ENCODE peak calls at places on chromosomes 7 and 10, in eight cellular contexts. U, C, P, V, M, R, G and L are unnamed samples.

GRCh38 chr10:50392426-50392825 is 141.1 kb upstream of the ASAH2 start:
- DNase-seq in V (no peak), G (no peak), C (no peak), M (no peak), P (no peak), R (no peak), U (peak; percentile 51), L (no peak)

GRCh38 chr7:31633894-31634494 is 53.0 kb upstream of the PPP1R17 start:
- DNase-seq in R (no peak), U (peak; percentile 69), C (no peak), M (peak; percentile 70), P (no peak), V (no peak), G (peak; percentile 20), L (no peak)

GRCh38 chr7:44959433-44959951 is 19.3 kb downstream of the MYO1G start:
- DNase-seq in V (peak; percentile 49), G (no peak), M (no peak), P (no peak), R (no peak), C (no peak), U (no peak), L (no peak)

GRCh38 chr7:139972000-139972399 is 90.8 kb downstream of the PARP12 start:
- DNase-seq in C (no peak), M (no peak), P (no peak), G (no peak), R (no peak), U (no peak), V (no peak), L (no peak)

GRCh38 chr7:66696774-66697191 is 43.8 kb upstream of the RABGEF1 start:
- DNase-seq in G (no peak), M (no peak), V (no peak), C (peak; percentile 35), P (no peak), R (no peak), U (no peak), L (no peak)

GRCh38 chr7:2709553-2710165 is 21.7 kb downstream of the AMZ1 start:
- DNase-seq in R (peak; percentile 65), U (peak; percentile 78), G (peak; percentile 57), C (peak; percentile 66), P (no peak), V (peak; percentile 47), M (peak; percentile 76), L (peak; percentile 93)

GRCh38 chr10:1420663-1421362 is 316.5 kb downstream of the ADARB2 start:
- DNase-seq in G (no peak), R (peak; percentile 46), P (no peak), M (peak; percentile 56), C (peak; percentile 43), V (no peak), U (peak; percentile 62), L (peak; percentile 76)

GRCh38 chr10:89129850-89130396 is 77.2 kb downstream of the CH25H start:
- DNase-seq in U (no peak), P (no peak), G (no peak), M (peak; percentile 22), V (no peak), R (peak; percentile 67), C (no peak), L (no peak)

GRCh38 chr7:39321245-39321644 is 245.0 kb upstream of the YAE1 start:
- DNase-seq in C (no peak), M (no peak), V (no peak), G (no peak), R (no peak), P (no peak), U (no peak), L (no peak)

GRCh38 chr10:86944907-86945306 is 12.5 kb downstream of the MMRN2 start:
- DNase-seq in G (no peak), U (peak; percentile 18), V (no peak), P (no peak), R (no peak), M (peak; percentile 12), C (no peak), L (no peak)

DNA sequence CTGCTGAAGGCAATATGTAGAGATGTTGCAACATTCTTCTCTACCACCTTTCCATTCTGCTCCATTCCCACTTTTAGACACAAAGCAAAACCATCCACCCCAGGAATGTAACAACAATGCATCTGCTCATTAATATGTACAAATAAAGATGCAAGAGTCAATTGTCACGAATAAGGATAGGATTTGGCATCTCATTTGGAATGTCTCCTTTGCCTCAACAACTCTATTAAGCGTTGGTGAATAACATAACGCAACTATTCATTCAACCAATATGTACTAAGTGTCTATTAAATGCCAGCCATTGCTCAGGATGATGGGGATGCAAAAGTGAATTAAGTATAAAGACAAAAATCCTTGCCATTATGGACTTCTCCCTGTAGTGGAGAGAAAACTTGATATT is 152.1 kb downstream of the JAZF1 start:
- DNase-seq in C (no peak), G (no peak), M (no peak), V (no peak), R (no peak), P (no peak), U (no peak), L (no peak)
- H3K4me3 ChIP-seq in C (no peak overlapping the region), G (no peak overlapping the region), M (no peak overlapping the region), V (no peak overlapping the region), R (no peak overlapping the region), P (no peak overlapping the region), U (no peak overlapping the region), L (no peak overlapping the region)

DNA sequence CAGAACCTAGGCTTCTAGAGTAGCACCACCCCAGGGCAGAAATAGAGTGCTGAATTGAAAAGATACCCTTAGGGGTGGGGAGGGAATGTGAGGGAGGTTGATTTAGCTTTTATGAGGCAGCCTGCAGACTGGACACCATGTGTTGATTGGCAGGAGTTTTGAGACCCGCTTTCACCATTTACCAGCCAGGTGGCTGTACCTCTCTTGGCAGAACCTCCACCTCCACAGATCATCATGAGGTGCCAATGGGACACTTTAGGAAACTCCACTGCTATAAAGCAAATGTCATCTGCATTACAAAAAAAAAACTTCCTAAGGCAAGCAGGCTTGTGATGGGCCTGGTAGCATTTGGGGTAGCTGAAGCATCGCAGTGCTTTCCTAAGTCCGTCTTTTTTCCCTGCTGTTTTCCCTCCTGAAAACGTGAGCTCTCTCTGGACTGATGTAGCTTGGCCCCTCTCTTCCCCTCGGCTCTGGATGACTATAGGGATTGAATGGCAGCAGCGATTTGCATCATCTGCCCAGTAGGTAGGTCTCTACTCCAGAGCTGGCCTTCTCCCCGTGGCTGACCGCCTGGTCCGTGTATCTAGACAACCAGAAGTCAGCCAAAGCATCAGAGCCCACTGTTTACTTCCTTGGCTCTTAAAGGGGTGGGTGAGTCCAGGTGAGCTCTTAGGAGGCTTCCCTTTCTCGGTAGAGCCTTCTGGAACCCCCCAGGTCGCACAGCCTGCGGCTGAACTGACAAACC is 1.3 kb downstream of the PCBD1 start:
- DNase-seq in G (no peak), R (no peak), V (no peak), M (no peak), U (no peak), P (no peak), C (no peak), L (no peak)
- H3K4me3 ChIP-seq in G (peak overlapping the region; percentile 83), R (peak overlapping the region; percentile 78), V (peak overlapping the region; percentile 96), M (peak overlapping the region; percentile 77), U (peak overlapping the region; percentile 84), P (peak overlapping the region; percentile 83), C (peak overlapping the region; percentile 79), L (peak overlapping the region; percentile 85)

GRCh38 chr10:70601775-70602174 is 766 bp downstream of the PRF1 start:
- DNase-seq in C (no peak), G (no peak), P (no peak), M (no peak), V (no peak), R (no peak), U (no peak), L (no peak)

GRCh38 chr10:70604106-70604505 is 1.6 kb upstream of the PRF1 start:
- DNase-seq in R (no peak), U (no peak), V (no peak), M (no peak), C (no peak), G (no peak), P (no peak), L (no peak)

GRCh38 chr10:70603439-70603778 is 868 bp upstream of the PRF1 start:
- DNase-seq in U (no peak), P (no peak), R (no peak), C (no peak), G (no peak), V (peak; percentile 29), M (no peak), L (no peak)

GRCh38 chr10:70600512-70601395 is 1.8 kb downstream of the PRF1 start:
- DNase-seq in R (no peak), M (no peak), U (no peak), P (no peak), G (no peak), V (no peak), C (no peak), L (no peak)

DNA sequence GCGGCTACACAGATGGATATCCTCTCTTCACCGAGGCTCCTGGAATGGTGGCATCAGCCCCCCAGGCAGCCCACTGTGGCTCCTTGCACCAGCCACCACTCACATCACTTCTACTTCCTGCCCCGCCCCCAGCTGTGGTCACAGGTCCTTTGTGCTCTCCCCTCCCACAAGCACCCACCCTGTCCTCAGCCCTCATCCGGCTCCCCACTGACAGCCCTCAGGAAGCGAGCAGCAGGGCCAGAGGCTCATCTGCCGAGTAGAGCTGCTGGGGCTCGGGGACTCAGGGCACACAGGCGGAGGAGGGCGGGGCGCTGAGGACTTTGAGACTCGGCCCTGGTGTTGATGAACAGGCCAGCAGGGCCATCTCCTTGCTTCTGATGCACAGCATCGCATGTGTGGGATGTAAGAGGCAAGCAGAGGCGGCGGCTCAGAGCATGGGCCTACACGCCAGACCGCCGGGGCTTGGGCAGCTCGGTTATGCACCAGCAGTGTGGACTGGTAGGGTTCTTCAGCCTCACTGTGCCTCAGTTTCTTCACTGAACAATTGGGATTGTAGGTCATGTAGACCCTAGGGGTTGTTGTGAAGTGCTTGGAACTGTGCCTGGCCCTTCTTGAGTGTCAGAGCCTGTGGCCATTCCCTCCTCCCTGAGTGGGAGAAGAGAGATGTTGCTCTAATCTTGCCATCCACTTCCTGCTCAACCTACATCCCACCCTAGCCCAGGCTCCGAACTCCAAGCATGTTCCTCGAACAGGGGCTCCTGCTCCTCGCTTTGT is at the start of gene PRF1:
- DNase-seq in P (no peak), U (no peak), C (peak; percentile 42), G (no peak), M (peak; percentile 40), V (peak; percentile 62), R (no peak), L (peak; percentile 46)
- H3K4me3 ChIP-seq in P (peak within 1 kb of the TSS; percentile 42), U (peak within 1 kb of the TSS; percentile 10), C (no peak within 1 kb of the TSS), G (no peak within 1 kb of the TSS), M (no peak within 1 kb of the TSS), V (peak within 1 kb of the TSS; percentile 58), R (peak within 1 kb of the TSS; percentile 30), L (peak within 1 kb of the TSS; percentile 30)

GRCh38 chr7:43870316-43870715 is 999 bp upstream of the MRPS24 start:
- DNase-seq in P (no peak), G (no peak), U (no peak), M (no peak), R (no peak), V (no peak), C (no peak), L (no peak)
- H3K4me3 ChIP-seq in P (peak overlapping the region; percentile 83), G (no peak overlapping the region), U (no peak overlapping the region), M (no peak overlapping the region), R (peak overlapping the region; percentile 69), V (no peak overlapping the region), C (no peak overlapping the region), L (no peak overlapping the region)